ENCODE peak calls at places on chromosomes 12 and 14, in nine cellular contexts. One of them, this sample, is unnamed.

GRCh38 chr12:90908465-90908864 is 46.5 kb downstream of the CCER1 start:
- DNase-seq in RCC 7860: peak
- DNase-seq in IMR-90: peak
- DNase-seq in NCI-H1436: no peak
- DNase-seq in T-cell: no peak
- DNase-seq in GM04504: peak
- DNase-seq in mucosa of gallbladder: no peak
- DNase-seq in NCI-H1092 treated with DMSO at 0.1 percent for 48 hours: no peak
- DNase-seq in stimulated activated CD8-positive, alpha-beta memory T cell treated with anti-CD3 and anti-CD28 coated beads, Interleukin-12 subunit alpha, Interleukin-12 subunit beta, amount 100 ng/mL, for 1 hour: no peak
- DNase-seq in this sample: no peak

GRCh38 chr12:51549637-51550036 is 41.4 kb upstream of the SCN8A start:
- DNase-seq in stimulated activated CD8-positive, alpha-beta memory T cell treated with anti-CD3 and anti-CD28 coated beads, Interleukin-12 subunit alpha, Interleukin-12 subunit beta, amount 100 ng/mL, for 1 hour: no peak
- DNase-seq in RCC 7860: no peak
- DNase-seq in NCI-H1436: peak
- DNase-seq in IMR-90: peak
- DNase-seq in mucosa of gallbladder: no peak
- DNase-seq in NCI-H1092 treated with DMSO at 0.1 percent for 48 hours: peak
- DNase-seq in GM04504: no peak
- DNase-seq in T-cell: no peak
- DNase-seq in this sample: no peak

GRCh38 chr14:104601786-104602185 is 2.8 kb downstream of the TMEM179 start:
- DNase-seq in T-cell: no peak
- DNase-seq in RCC 7860: no peak
- DNase-seq in NCI-H1092 treated with DMSO at 0.1 percent for 48 hours: no peak
- DNase-seq in GM04504: peak
- DNase-seq in stimulated activated CD8-positive, alpha-beta memory T cell treated with anti-CD3 and anti-CD28 coated beads, Interleukin-12 subunit alpha, Interleukin-12 subunit beta, amount 100 ng/mL, for 1 hour: no peak
- DNase-seq in IMR-90: peak
- DNase-seq in mucosa of gallbladder: no peak
- DNase-seq in NCI-H1436: no peak
- DNase-seq in this sample: no peak

GRCh38 chr12:131275824-131276223 is 322.1 kb downstream of the ADGRD1 start:
- DNase-seq in NCI-H1092 treated with DMSO at 0.1 percent for 48 hours: no peak
- DNase-seq in GM04504: no peak
- DNase-seq in RCC 7860: no peak
- DNase-seq in T-cell: no peak
- DNase-seq in stimulated activated CD8-positive, alpha-beta memory T cell treated with anti-CD3 and anti-CD28 coated beads, Interleukin-12 subunit alpha, Interleukin-12 subunit beta, amount 100 ng/mL, for 1 hour: no peak
- DNase-seq in IMR-90: no peak
- DNase-seq in NCI-H1436: no peak
- DNase-seq in mucosa of gallbladder: no peak
- DNase-seq in this sample: no peak

GRCh38 chr12:38912116-38912515 is 6.7 kb upstream of the CPNE8 start:
- DNase-seq in NCI-H1436: no peak
- DNase-seq in NCI-H1092 treated with DMSO at 0.1 percent for 48 hours: no peak
- DNase-seq in RCC 7860: no peak
- DNase-seq in GM04504: no peak
- DNase-seq in stimulated activated CD8-positive, alpha-beta memory T cell treated with anti-CD3 and anti-CD28 coated beads, Interleukin-12 subunit alpha, Interleukin-12 subunit beta, amount 100 ng/mL, for 1 hour: no peak
- DNase-seq in T-cell: no peak
- DNase-seq in IMR-90: no peak
- DNase-seq in mucosa of gallbladder: no peak
- DNase-seq in this sample: no peak

GRCh38 chr14:69997849-69998248 is 118.6 kb downstream of the SMOC1 start:
- DNase-seq in NCI-H1436: no peak
- DNase-seq in RCC 7860: peak
- DNase-seq in mucosa of gallbladder: no peak
- DNase-seq in IMR-90: peak
- DNase-seq in NCI-H1092 treated with DMSO at 0.1 percent for 48 hours: no peak
- DNase-seq in GM04504: no peak
- DNase-seq in stimulated activated CD8-positive, alpha-beta memory T cell treated with anti-CD3 and anti-CD28 coated beads, Interleukin-12 subunit alpha, Interleukin-12 subunit beta, amount 100 ng/mL, for 1 hour: no peak
- DNase-seq in T-cell: no peak
- DNase-seq in this sample: no peak

GRCh38 chr12:26936559-26937442 is 980 bp downstream of the INTS13 start:
- DNase-seq in mucosa of gallbladder: no peak
- DNase-seq in NCI-H1092 treated with DMSO at 0.1 percent for 48 hours: no peak
- DNase-seq in stimulated activated CD8-positive, alpha-beta memory T cell treated with anti-CD3 and anti-CD28 coated beads, Interleukin-12 subunit alpha, Interleukin-12 subunit beta, amount 100 ng/mL, for 1 hour: no peak
- DNase-seq in NCI-H1436: no peak
- DNase-seq in T-cell: no peak
- DNase-seq in RCC 7860: no peak
- DNase-seq in GM04504: no peak
- DNase-seq in IMR-90: no peak
- DNase-seq in this sample: no peak

GRCh38 chr12:45377815-45378214 is 161.9 kb downstream of the ANO6 start:
- DNase-seq in mucosa of gallbladder: no peak
- DNase-seq in IMR-90: no peak
- DNase-seq in stimulated activated CD8-positive, alpha-beta memory T cell treated with anti-CD3 and anti-CD28 coated beads, Interleukin-12 subunit alpha, Interleukin-12 subunit beta, amount 100 ng/mL, for 1 hour: no peak
- DNase-seq in RCC 7860: no peak
- DNase-seq in NCI-H1092 treated with DMSO at 0.1 percent for 48 hours: no peak
- DNase-seq in GM04504: no peak
- DNase-seq in NCI-H1436: no peak
- DNase-seq in T-cell: no peak
- DNase-seq in this sample: no peak

GRCh38 chr12:102169922-102170698 is 27.5 kb downstream of the PMCH start:
- DNase-seq in T-cell: no peak
- DNase-seq in IMR-90: peak
- DNase-seq in stimulated activated CD8-positive, alpha-beta memory T cell treated with anti-CD3 and anti-CD28 coated beads, Interleukin-12 subunit alpha, Interleukin-12 subunit beta, amount 100 ng/mL, for 1 hour: no peak
- DNase-seq in GM04504: no peak
- DNase-seq in mucosa of gallbladder: no peak
- DNase-seq in NCI-H1092 treated with DMSO at 0.1 percent for 48 hours: no peak
- DNase-seq in RCC 7860: no peak
- DNase-seq in NCI-H1436: no peak
- DNase-seq in this sample: peak